ENCODE peak calls at places on chromosome 9, in eight cellular contexts. One of them, this sample, is unnamed.

GRCh38 chr9:219670-220365 is 5.2 kb downstream of the DOCK8 start:
- DNase-seq in fibroblast of lung: no peak
- DNase-seq in bronchial epithelial cell: no peak
- DNase-seq in tibial nerve: no peak
- DNase-seq in CD4-positive, CD25-positive, alpha-beta regulatory T cell: no peak
- DNase-seq in heart right ventricle: peak
- DNase-seq in Peyer's patch: no peak
- DNase-seq in heart left ventricle: no peak
- DNase-seq in this sample: no peak

GRCh38 chr9:116157436-116158138 is 4.0 kb downstream of the PAPPA start:
- DNase-seq in heart right ventricle: no peak
- DNase-seq in heart left ventricle: no peak
- DNase-seq in tibial nerve: no peak
- DNase-seq in fibroblast of lung: peak
- DNase-seq in bronchial epithelial cell: no peak
- DNase-seq in Peyer's patch: no peak
- DNase-seq in CD4-positive, CD25-positive, alpha-beta regulatory T cell: no peak
- DNase-seq in this sample: peak

GRCh38 chr9:125493861-125494554 is 213.0 kb downstream of the MAPKAP1 start:
- DNase-seq in heart right ventricle: no peak
- DNase-seq in Peyer's patch: no peak
- DNase-seq in fibroblast of lung: peak
- DNase-seq in tibial nerve: no peak
- DNase-seq in bronchial epithelial cell: no peak
- DNase-seq in CD4-positive, CD25-positive, alpha-beta regulatory T cell: no peak
- DNase-seq in heart left ventricle: no peak
- DNase-seq in this sample: peak

GRCh38 chr9:132537352-132537751 is 45.1 kb upstream of the BARHL1 start:
- DNase-seq in fibroblast of lung: no peak
- DNase-seq in Peyer's patch: no peak
- DNase-seq in CD4-positive, CD25-positive, alpha-beta regulatory T cell: no peak
- DNase-seq in heart left ventricle: no peak
- DNase-seq in bronchial epithelial cell: no peak
- DNase-seq in tibial nerve: no peak
- DNase-seq in heart right ventricle: no peak
- DNase-seq in this sample: no peak

GRCh38 chr9:88535226-88535931 is 401 bp downstream of the NXNL2 start:
- DNase-seq in fibroblast of lung: peak
- DNase-seq in heart right ventricle: peak
- DNase-seq in bronchial epithelial cell: no peak
- DNase-seq in tibial nerve: no peak
- DNase-seq in Peyer's patch: no peak
- DNase-seq in CD4-positive, CD25-positive, alpha-beta regulatory T cell: no peak
- DNase-seq in heart left ventricle: peak
- DNase-seq in this sample: no peak

GRCh38 chr9:133238851-133239532 is 29.9 kb upstream of the OBP2B start:
- DNase-seq in heart right ventricle: peak
- DNase-seq in bronchial epithelial cell: peak
- DNase-seq in Peyer's patch: peak
- DNase-seq in CD4-positive, CD25-positive, alpha-beta regulatory T cell: peak
- DNase-seq in heart left ventricle: peak
- DNase-seq in fibroblast of lung: peak
- DNase-seq in tibial nerve: peak
- DNase-seq in this sample: peak

GRCh38 chr9:84325347-84325982 is 15.1 kb downstream of the SLC28A3 start:
- DNase-seq in heart left ventricle: no peak
- DNase-seq in tibial nerve: no peak
- DNase-seq in fibroblast of lung: peak
- DNase-seq in heart right ventricle: no peak
- DNase-seq in Peyer's patch: no peak
- DNase-seq in bronchial epithelial cell: peak
- DNase-seq in CD4-positive, CD25-positive, alpha-beta regulatory T cell: no peak
- DNase-seq in this sample: no peak

GRCh38 chr9:93598647-93599241 is 22.4 kb downstream of the PHF2 start:
- DNase-seq in heart right ventricle: no peak
- DNase-seq in fibroblast of lung: peak
- DNase-seq in bronchial epithelial cell: peak
- DNase-seq in Peyer's patch: no peak
- DNase-seq in heart left ventricle: no peak
- DNase-seq in tibial nerve: no peak
- DNase-seq in CD4-positive, CD25-positive, alpha-beta regulatory T cell: peak
- DNase-seq in this sample: peak

GRCh38 chr9:77018058-77019009 is 1.1 kb upstream of the FOXB2 start:
- DNase-seq in heart right ventricle: no peak
- DNase-seq in Peyer's patch: no peak
- DNase-seq in bronchial epithelial cell: no peak
- DNase-seq in fibroblast of lung: no peak
- DNase-seq in heart left ventricle: no peak
- DNase-seq in CD4-positive, CD25-positive, alpha-beta regulatory T cell: no peak
- DNase-seq in tibial nerve: no peak
- DNase-seq in this sample: no peak

GRCh38 chr9:77020438-77021264 is 1.2 kb downstream of the FOXB2 start:
- DNase-seq in CD4-positive, CD25-positive, alpha-beta regulatory T cell: no peak
- DNase-seq in Peyer's patch: no peak
- DNase-seq in bronchial epithelial cell: no peak
- DNase-seq in tibial nerve: no peak
- DNase-seq in heart right ventricle: no peak
- DNase-seq in heart left ventricle: no peak
- DNase-seq in fibroblast of lung: no peak
- DNase-seq in this sample: no peak

GRCh38 chr9:77019010-77019809 is at the start of gene FOXB2:
- DNase-seq in Peyer's patch: no peak
- DNase-seq in heart right ventricle: no peak
- DNase-seq in CD4-positive, CD25-positive, alpha-beta regulatory T cell: no peak
- DNase-seq in fibroblast of lung: no peak
- DNase-seq in tibial nerve: no peak
- DNase-seq in bronchial epithelial cell: no peak
- DNase-seq in heart left ventricle: no peak
- DNase-seq in this sample: no peak

GRCh38 chr9:77021289-77021927 is 2.0 kb downstream of the FOXB2 start:
- DNase-seq in heart right ventricle: no peak
- DNase-seq in CD4-positive, CD25-positive, alpha-beta regulatory T cell: no peak
- DNase-seq in bronchial epithelial cell: no peak
- DNase-seq in fibroblast of lung: no peak
- DNase-seq in tibial nerve: no peak
- DNase-seq in heart left ventricle: no peak
- DNase-seq in Peyer's patch: no peak
- DNase-seq in this sample: peak

DNA sequence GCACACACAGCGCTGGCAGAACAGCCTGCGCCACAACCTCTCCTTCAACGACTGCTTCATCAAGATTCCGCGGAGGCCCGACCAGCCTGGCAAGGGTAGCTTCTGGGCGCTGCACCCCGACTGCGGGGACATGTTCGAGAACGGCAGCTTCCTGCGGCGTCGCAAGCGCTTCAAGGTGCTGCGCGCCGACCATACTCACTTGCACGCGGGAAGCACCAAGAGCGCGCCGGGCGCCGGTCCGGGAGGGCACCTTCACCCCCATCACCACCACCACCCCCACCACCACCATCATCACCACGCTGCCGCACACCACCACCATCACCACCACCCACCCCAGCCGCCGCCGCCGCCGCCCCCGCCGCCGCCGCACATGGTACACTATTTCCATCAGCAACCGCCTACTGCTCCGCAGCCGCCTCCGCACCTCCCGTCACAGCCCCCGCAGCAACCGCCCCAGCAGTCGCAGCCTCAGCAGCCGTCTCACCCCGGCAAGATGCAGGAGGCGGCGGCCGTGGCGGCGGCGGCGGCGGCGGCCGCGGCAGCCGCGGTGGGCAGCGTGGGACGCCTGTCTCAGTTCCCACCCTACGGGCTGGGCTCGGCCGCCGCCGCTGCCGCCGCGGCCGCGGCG is 469 bp downstream of the FOXB2 start:
- DNase-seq in CD4-positive, CD25-positive, alpha-beta regulatory T cell: no peak
- DNase-seq in heart left ventricle: no peak
- DNase-seq in fibroblast of lung: no peak
- DNase-seq in Peyer's patch: no peak
- DNase-seq in tibial nerve: no peak
- DNase-seq in bronchial epithelial cell: no peak
- DNase-seq in heart right ventricle: no peak
- DNase-seq in this sample: no peak
- H3K4me3 ChIP-seq in CD4-positive, CD25-positive, alpha-beta regulatory T cell: no peak
- H3K4me3 ChIP-seq in heart left ventricle: no peak
- H3K4me3 ChIP-seq in fibroblast of lung: no peak
- H3K4me3 ChIP-seq in Peyer's patch: no peak
- H3K4me3 ChIP-seq in tibial nerve: no peak
- H3K4me3 ChIP-seq in bronchial epithelial cell: no peak
- H3K4me3 ChIP-seq in heart right ventricle: no peak
- H3K4me3 ChIP-seq in this sample: no peak

GRCh38 chr9:21800931-21801682 is 1.3 kb upstream of the MTAP start:
- DNase-seq in fibroblast of lung: no peak
- DNase-seq in heart left ventricle: no peak
- DNase-seq in Peyer's patch: no peak
- DNase-seq in heart right ventricle: no peak
- DNase-seq in CD4-positive, CD25-positive, alpha-beta regulatory T cell: no peak
- DNase-seq in tibial nerve: no peak
- DNase-seq in bronchial epithelial cell: peak
- DNase-seq in this sample: no peak
- H3K4me3 ChIP-seq in fibroblast of lung: peak
- H3K4me3 ChIP-seq in heart left ventricle: peak
- H3K4me3 ChIP-seq in Peyer's patch: no peak
- H3K4me3 ChIP-seq in heart right ventricle: peak
- H3K4me3 ChIP-seq in CD4-positive, CD25-positive, alpha-beta regulatory T cell: peak
- H3K4me3 ChIP-seq in tibial nerve: peak
- H3K4me3 ChIP-seq in bronchial epithelial cell: peak
- H3K4me3 ChIP-seq in this sample: peak

DNA sequence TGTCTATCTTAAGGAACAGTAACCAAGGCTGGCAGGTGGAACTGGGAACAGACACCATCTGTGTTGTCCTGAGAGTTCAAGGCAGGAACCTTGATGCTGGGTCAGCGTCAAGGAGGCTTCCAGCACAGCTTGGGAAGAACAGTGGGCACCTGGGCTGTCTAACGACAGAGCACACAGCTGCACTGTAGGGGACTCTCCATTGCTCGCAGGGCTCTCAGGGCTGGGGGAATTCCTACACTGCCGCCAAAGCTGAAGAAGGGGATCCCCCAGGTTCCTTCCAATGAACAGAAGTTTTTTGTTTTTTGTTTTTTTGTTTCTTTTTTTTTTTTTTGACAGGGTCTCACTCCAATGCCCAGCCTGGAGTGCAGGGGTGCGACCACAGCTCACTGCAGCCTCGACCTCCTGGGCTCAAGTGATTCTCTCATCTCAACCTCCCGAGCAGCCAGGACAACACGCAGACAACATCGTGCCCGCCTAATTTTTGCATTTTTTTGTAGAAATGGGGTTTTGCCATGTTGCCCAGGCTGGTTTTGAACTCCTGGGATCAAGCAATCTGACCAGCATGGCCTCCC is 81.9 kb downstream of the PTPN3 start:
- DNase-seq in fibroblast of lung: no peak
- DNase-seq in heart left ventricle: no peak
- DNase-seq in bronchial epithelial cell: no peak
- DNase-seq in heart right ventricle: no peak
- DNase-seq in CD4-positive, CD25-positive, alpha-beta regulatory T cell: no peak
- DNase-seq in tibial nerve: no peak
- DNase-seq in Peyer's patch: no peak
- DNase-seq in this sample: no peak
- H3K4me3 ChIP-seq in fibroblast of lung: no peak
- H3K4me3 ChIP-seq in heart left ventricle: no peak
- H3K4me3 ChIP-seq in bronchial epithelial cell: no peak
- H3K4me3 ChIP-seq in heart right ventricle: peak
- H3K4me3 ChIP-seq in CD4-positive, CD25-positive, alpha-beta regulatory T cell: peak
- H3K4me3 ChIP-seq in tibial nerve: no peak
- H3K4me3 ChIP-seq in Peyer's patch: no peak
- H3K4me3 ChIP-seq in this sample: no peak

GRCh38 chr9:126626117-126627022 is 12.6 kb downstream of the LMX1B start:
- DNase-seq in CD4-positive, CD25-positive, alpha-beta regulatory T cell: no peak
- DNase-seq in heart left ventricle: no peak
- DNase-seq in bronchial epithelial cell: no peak
- DNase-seq in fibroblast of lung: no peak
- DNase-seq in heart right ventricle: no peak
- DNase-seq in Peyer's patch: no peak
- DNase-seq in tibial nerve: no peak
- DNase-seq in this sample: no peak
- H3K4me3 ChIP-seq in CD4-positive, CD25-positive, alpha-beta regulatory T cell: peak
- H3K4me3 ChIP-seq in heart left ventricle: peak
- H3K4me3 ChIP-seq in bronchial epithelial cell: no peak
- H3K4me3 ChIP-seq in fibroblast of lung: no peak
- H3K4me3 ChIP-seq in heart right ventricle: peak
- H3K4me3 ChIP-seq in Peyer's patch: peak
- H3K4me3 ChIP-seq in tibial nerve: peak
- H3K4me3 ChIP-seq in this sample: no peak

DNA sequence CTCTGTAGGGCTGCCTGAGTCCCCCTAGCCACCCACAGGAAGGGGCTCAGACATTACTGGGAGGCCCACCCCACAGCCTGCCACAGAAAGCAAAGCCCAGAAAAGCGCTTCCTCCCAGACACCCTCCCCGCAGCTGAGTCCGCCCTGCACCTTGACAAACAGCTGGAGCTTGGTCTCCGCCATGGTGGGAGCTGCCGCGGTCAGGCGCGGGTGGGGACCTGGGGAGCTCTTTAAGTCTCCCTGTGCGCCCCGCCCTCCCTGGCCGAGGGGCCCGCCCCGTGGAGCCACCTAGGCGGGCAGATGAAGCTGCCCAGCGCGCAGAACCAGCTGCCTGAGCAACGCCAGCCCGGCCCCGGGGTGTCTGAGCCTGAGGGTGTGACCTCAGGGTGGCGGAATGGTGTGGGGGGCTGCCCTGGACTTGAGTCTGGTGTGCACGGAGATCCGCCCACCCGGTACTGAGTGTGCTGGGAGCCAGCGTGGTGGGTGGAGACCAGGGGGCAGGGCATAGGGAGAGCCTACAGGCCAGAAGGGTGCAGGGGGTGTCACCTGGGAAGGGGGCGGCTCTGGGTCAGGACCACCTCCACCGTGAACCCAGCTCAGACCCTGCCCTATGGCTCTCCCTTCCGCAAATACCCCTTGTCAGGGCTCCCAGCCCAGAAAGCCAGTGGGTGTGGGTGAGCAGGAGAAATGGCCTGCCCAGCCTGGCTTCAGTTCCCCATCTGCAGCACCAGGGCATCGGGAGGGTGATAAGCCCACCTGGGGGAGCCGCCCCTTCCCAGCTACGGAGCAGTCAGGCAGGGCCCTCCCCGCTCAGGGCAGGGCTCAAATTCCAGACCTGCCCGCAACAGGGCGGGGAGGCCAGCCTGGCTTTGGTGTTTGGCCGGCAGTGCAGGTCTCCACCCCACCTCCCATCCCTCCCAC is at the start of gene CLIC3:
- DNase-seq in bronchial epithelial cell: peak
- DNase-seq in heart right ventricle: peak
- DNase-seq in tibial nerve: no peak
- DNase-seq in heart left ventricle: no peak
- DNase-seq in Peyer's patch: peak
- DNase-seq in fibroblast of lung: peak
- DNase-seq in CD4-positive, CD25-positive, alpha-beta regulatory T cell: no peak
- DNase-seq in this sample: no peak
- H3K4me3 ChIP-seq in bronchial epithelial cell: peak
- H3K4me3 ChIP-seq in heart right ventricle: peak
- H3K4me3 ChIP-seq in tibial nerve: peak
- H3K4me3 ChIP-seq in heart left ventricle: peak
- H3K4me3 ChIP-seq in Peyer's patch: peak
- H3K4me3 ChIP-seq in fibroblast of lung: no peak
- H3K4me3 ChIP-seq in CD4-positive, CD25-positive, alpha-beta regulatory T cell: no peak
- H3K4me3 ChIP-seq in this sample: peak